ENCODE peak calls at places on chromosomes 5 and 9, in eight cellular contexts. One of them, this sample, is unnamed.

GRCh38 chr5:472076-472655 is 29.2 kb downstream of the EXOC3 start:
- DNase-seq in keratinocyte: no peak
- DNase-seq in GM23248: peak; percentile 71
- DNase-seq in lung: no peak
- DNase-seq in GM23338: no peak
- DNase-seq in fibroblast of lung: no peak
- DNase-seq in neuronal stem cell: no peak
- DNase-seq in cardiac muscle cell: peak; percentile 26
- DNase-seq in this sample: peak; percentile 76

GRCh38 chr5:32842798-32843531 is 131.8 kb downstream of the NPR3 start:
- DNase-seq in lung: no peak
- DNase-seq in neuronal stem cell: no peak
- DNase-seq in GM23248: no peak
- DNase-seq in keratinocyte: peak; percentile 17
- DNase-seq in GM23338: no peak
- DNase-seq in cardiac muscle cell: no peak
- DNase-seq in fibroblast of lung: no peak
- DNase-seq in this sample: no peak

GRCh38 chr5:175378444-175379028 is 65.4 kb downstream of the DRD1 start:
- DNase-seq in fibroblast of lung: peak; percentile 61
- DNase-seq in neuronal stem cell: no peak
- DNase-seq in GM23248: no peak
- DNase-seq in keratinocyte: peak; percentile 5
- DNase-seq in cardiac muscle cell: no peak
- DNase-seq in GM23338: no peak
- DNase-seq in lung: no peak
- DNase-seq in this sample: no peak

GRCh38 chr5:91059409-91059808 is 323.7 kb downstream of the ARRDC3 start:
- DNase-seq in lung: no peak
- DNase-seq in neuronal stem cell: no peak
- DNase-seq in keratinocyte: no peak
- DNase-seq in GM23248: no peak
- DNase-seq in cardiac muscle cell: no peak
- DNase-seq in GM23338: no peak
- DNase-seq in fibroblast of lung: no peak
- DNase-seq in this sample: no peak

GRCh38 chr5:154356256-154356655 is 89.5 kb upstream of the SAP30L start:
- DNase-seq in GM23338: no peak
- DNase-seq in keratinocyte: no peak
- DNase-seq in cardiac muscle cell: no peak
- DNase-seq in lung: no peak
- DNase-seq in neuronal stem cell: no peak
- DNase-seq in GM23248: peak; percentile 69
- DNase-seq in fibroblast of lung: peak; percentile 37
- DNase-seq in this sample: no peak

GRCh38 chr5:176528761-176529115 is 8.5 kb downstream of the RNF44 start:
- DNase-seq in keratinocyte: no peak
- DNase-seq in fibroblast of lung: no peak
- DNase-seq in neuronal stem cell: no peak
- DNase-seq in GM23338: no peak
- DNase-seq in GM23248: no peak
- DNase-seq in lung: no peak
- DNase-seq in cardiac muscle cell: no peak
- DNase-seq in this sample: peak; percentile 72

GRCh38 chr5:90386099-90386710 is 23.4 kb downstream of the CETN3 start:
- DNase-seq in GM23338: peak; percentile 57
- DNase-seq in GM23248: peak; percentile 39
- DNase-seq in keratinocyte: no peak
- DNase-seq in cardiac muscle cell: peak; percentile 28
- DNase-seq in fibroblast of lung: peak; percentile 42
- DNase-seq in lung: no peak
- DNase-seq in neuronal stem cell: no peak
- DNase-seq in this sample: no peak

GRCh38 chr5:104431946-104432345 is 869.4 kb upstream of the NUDT12 start:
- DNase-seq in neuronal stem cell: no peak
- DNase-seq in GM23248: no peak
- DNase-seq in lung: no peak
- DNase-seq in keratinocyte: no peak
- DNase-seq in GM23338: no peak
- DNase-seq in cardiac muscle cell: no peak
- DNase-seq in fibroblast of lung: peak; percentile 2
- DNase-seq in this sample: no peak

GRCh38 chr9:37026085-37026935 is 7.8 kb downstream of the PAX5 start:
- DNase-seq in lung: no peak
- DNase-seq in cardiac muscle cell: no peak
- DNase-seq in keratinocyte: no peak
- DNase-seq in GM23338: peak; percentile 70
- DNase-seq in neuronal stem cell: no peak
- DNase-seq in GM23248: peak; percentile 31
- DNase-seq in fibroblast of lung: no peak
- DNase-seq in this sample: no peak

GRCh38 chr5:131988601-131989000 is 22.9 kb downstream of the ACSL6 start:
- DNase-seq in GM23248: no peak
- DNase-seq in lung: no peak
- DNase-seq in cardiac muscle cell: no peak
- DNase-seq in GM23338: no peak
- DNase-seq in fibroblast of lung: no peak
- DNase-seq in keratinocyte: no peak
- DNase-seq in neuronal stem cell: no peak
- DNase-seq in this sample: no peak

GRCh38 chr5:176185133-176185733 is 53.0 kb upstream of the SIMC1 start:
- DNase-seq in lung: no peak
- DNase-seq in neuronal stem cell: no peak
- DNase-seq in keratinocyte: no peak
- DNase-seq in fibroblast of lung: no peak
- DNase-seq in cardiac muscle cell: no peak
- DNase-seq in GM23338: no peak
- DNase-seq in GM23248: no peak
- DNase-seq in this sample: no peak

GRCh38 chr9:113631093-113631765 is 167.7 kb downstream of the RGS3 start:
- DNase-seq in cardiac muscle cell: no peak
- DNase-seq in GM23338: no peak
- DNase-seq in neuronal stem cell: no peak
- DNase-seq in GM23248: peak; percentile 28
- DNase-seq in keratinocyte: no peak
- DNase-seq in lung: no peak
- DNase-seq in fibroblast of lung: no peak
- DNase-seq in this sample: no peak

GRCh38 chr9:98943682-98944129 is at the start of gene COL15A1:
- DNase-seq in lung: no peak
- DNase-seq in fibroblast of lung: peak; percentile 29
- DNase-seq in keratinocyte: no peak
- DNase-seq in cardiac muscle cell: peak; percentile 74
- DNase-seq in GM23338: peak; percentile 75
- DNase-seq in neuronal stem cell: peak; percentile 64
- DNase-seq in GM23248: peak; percentile 61
- DNase-seq in this sample: peak; percentile 58

GRCh38 chr5:77066191-77066590 is 20.9 kb downstream of the ZBED3 start:
- DNase-seq in GM23338: no peak
- DNase-seq in fibroblast of lung: no peak
- DNase-seq in cardiac muscle cell: no peak
- DNase-seq in neuronal stem cell: no peak
- DNase-seq in lung: no peak
- DNase-seq in GM23248: no peak
- DNase-seq in keratinocyte: no peak
- DNase-seq in this sample: no peak

GRCh38 chr5:96110289-96110688 is 148.6 kb upstream of the ELL2 start:
- DNase-seq in keratinocyte: no peak
- DNase-seq in cardiac muscle cell: no peak
- DNase-seq in fibroblast of lung: no peak
- DNase-seq in lung: no peak
- DNase-seq in neuronal stem cell: no peak
- DNase-seq in GM23248: no peak
- DNase-seq in GM23338: no peak
- DNase-seq in this sample: no peak
- H3K27ac ChIP-seq in keratinocyte: no peak overlapping the region
- H3K27ac ChIP-seq in cardiac muscle cell: no peak overlapping the region
- H3K27ac ChIP-seq in fibroblast of lung: no peak overlapping the region
- H3K27ac ChIP-seq in lung: no peak overlapping the region
- H3K27ac ChIP-seq in neuronal stem cell: no peak overlapping the region
- H3K27ac ChIP-seq in GM23248: no peak overlapping the region
- H3K27ac ChIP-seq in GM23338: no peak overlapping the region
- H3K27ac ChIP-seq in this sample: no peak overlapping the region

DNA sequence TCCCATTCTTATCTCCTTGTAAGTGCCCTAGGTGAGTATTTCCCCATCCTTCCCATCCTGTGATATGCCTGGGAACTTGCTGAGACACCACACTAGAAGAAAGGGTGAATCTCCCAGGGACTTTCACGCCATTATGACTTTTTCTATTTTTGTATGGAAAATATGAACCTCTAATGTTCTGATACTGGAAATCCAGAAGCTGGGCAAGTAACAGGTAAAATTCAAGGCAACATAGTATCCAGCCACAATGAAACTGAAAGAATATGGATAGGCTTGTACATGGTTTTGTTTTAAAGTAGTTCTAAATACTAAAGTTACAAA is 193.0 kb upstream of the NR3C1 start:
- DNase-seq in lung: no peak
- DNase-seq in GM23338: no peak
- DNase-seq in neuronal stem cell: no peak
- DNase-seq in fibroblast of lung: no peak
- DNase-seq in GM23248: no peak
- DNase-seq in keratinocyte: no peak
- DNase-seq in cardiac muscle cell: no peak
- DNase-seq in this sample: no peak
- H3K4me1 ChIP-seq in lung: peaks cover 2% of the 10 kb centered on the region
- H3K4me1 ChIP-seq in GM23338: peaks cover 4% of the 10 kb centered on the region
- H3K4me1 ChIP-seq in neuronal stem cell: no peaks in the 10 kb centered on the region
- H3K4me1 ChIP-seq in fibroblast of lung: peaks cover 7% of the 10 kb centered on the region
- H3K4me1 ChIP-seq in GM23248: peaks cover 27% of the 10 kb centered on the region
- H3K4me1 ChIP-seq in keratinocyte: peaks cover 21% of the 10 kb centered on the region
- H3K4me1 ChIP-seq in cardiac muscle cell: no peaks in the 10 kb centered on the region
- H3K4me1 ChIP-seq in this sample: no peaks in the 10 kb centered on the region

DNA sequence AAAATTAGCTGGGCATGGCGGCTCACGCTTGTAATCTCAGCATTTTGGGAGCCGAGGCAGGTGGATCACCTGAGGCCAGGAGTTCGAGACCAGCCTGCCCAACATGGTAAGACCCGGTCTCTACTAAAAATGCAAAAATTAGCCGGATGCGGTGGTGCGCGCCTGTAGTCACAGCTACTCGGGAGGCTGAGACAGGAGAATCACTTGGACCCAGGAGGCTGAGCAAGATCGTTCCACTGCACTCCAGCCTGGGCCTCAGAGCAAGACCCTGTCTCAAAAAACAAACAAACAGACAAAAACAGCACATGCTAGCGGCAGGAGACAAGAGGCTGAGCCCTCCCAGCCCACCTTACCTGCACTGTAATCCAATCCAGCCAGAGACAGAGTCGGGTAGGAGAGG is 1.1 kb upstream of the DOLPP1 start:
- DNase-seq in lung: no peak
- DNase-seq in cardiac muscle cell: no peak
- DNase-seq in GM23248: no peak
- DNase-seq in GM23338: no peak
- DNase-seq in fibroblast of lung: no peak
- DNase-seq in neuronal stem cell: no peak
- DNase-seq in keratinocyte: no peak
- DNase-seq in this sample: no peak
- H3K4me3 ChIP-seq in lung: no peak overlapping the region
- H3K4me3 ChIP-seq in cardiac muscle cell: peak overlapping the region; percentile 71
- H3K4me3 ChIP-seq in GM23248: peak overlapping the region; percentile 83
- H3K4me3 ChIP-seq in GM23338: peak overlapping the region; percentile 76
- H3K4me3 ChIP-seq in fibroblast of lung: no peak overlapping the region
- H3K4me3 ChIP-seq in neuronal stem cell: peak overlapping the region; percentile 77
- H3K4me3 ChIP-seq in keratinocyte: no peak overlapping the region
- H3K4me3 ChIP-seq in this sample: no peak overlapping the region

GRCh38 chr5:134576386-134577021 is 51.0 kb downstream of the JADE2 start:
- DNase-seq in GM23338: no peak
- DNase-seq in cardiac muscle cell: no peak
- DNase-seq in lung: no peak
- DNase-seq in fibroblast of lung: no peak
- DNase-seq in neuronal stem cell: no peak
- DNase-seq in GM23248: no peak
- DNase-seq in keratinocyte: no peak
- DNase-seq in this sample: peak; percentile 33
- H3K27ac ChIP-seq in GM23338: no peak overlapping the region
- H3K27ac ChIP-seq in cardiac muscle cell: no peak overlapping the region
- H3K27ac ChIP-seq in lung: no peak overlapping the region
- H3K27ac ChIP-seq in fibroblast of lung: peak overlapping the region; percentile 16
- H3K27ac ChIP-seq in neuronal stem cell: no peak overlapping the region
- H3K27ac ChIP-seq in GM23248: no peak overlapping the region
- H3K27ac ChIP-seq in keratinocyte: no peak overlapping the region
- H3K27ac ChIP-seq in this sample: no peak overlapping the region

GRCh38 chr9:129182122-129182521 is 4.1 kb upstream of the IER5L start:
- DNase-seq in lung: no peak
- DNase-seq in cardiac muscle cell: no peak
- DNase-seq in keratinocyte: no peak
- DNase-seq in fibroblast of lung: no peak
- DNase-seq in GM23248: no peak
- DNase-seq in GM23338: no peak
- DNase-seq in neuronal stem cell: no peak
- DNase-seq in this sample: peak; percentile 5

GRCh38 chr9:129183495-129184308 is 5.6 kb upstream of the IER5L start:
- DNase-seq in keratinocyte: no peak
- DNase-seq in lung: no peak
- DNase-seq in neuronal stem cell: no peak
- DNase-seq in GM23338: no peak
- DNase-seq in GM23248: peak; percentile 39
- DNase-seq in cardiac muscle cell: no peak
- DNase-seq in fibroblast of lung: no peak
- DNase-seq in this sample: peak; percentile 37

GRCh38 chr9:129181246-129181645 is 3.2 kb upstream of the IER5L start:
- DNase-seq in cardiac muscle cell: no peak
- DNase-seq in lung: no peak
- DNase-seq in keratinocyte: no peak
- DNase-seq in GM23338: no peak
- DNase-seq in neuronal stem cell: no peak
- DNase-seq in GM23248: no peak
- DNase-seq in fibroblast of lung: no peak
- DNase-seq in this sample: peak; percentile 24

GRCh38 chr9:129184743-129185142 is 6.7 kb upstream of the IER5L start:
- DNase-seq in keratinocyte: no peak
- DNase-seq in lung: no peak
- DNase-seq in cardiac muscle cell: no peak
- DNase-seq in neuronal stem cell: no peak
- DNase-seq in GM23338: no peak
- DNase-seq in GM23248: no peak
- DNase-seq in fibroblast of lung: no peak
- DNase-seq in this sample: peak; percentile 45

DNA sequence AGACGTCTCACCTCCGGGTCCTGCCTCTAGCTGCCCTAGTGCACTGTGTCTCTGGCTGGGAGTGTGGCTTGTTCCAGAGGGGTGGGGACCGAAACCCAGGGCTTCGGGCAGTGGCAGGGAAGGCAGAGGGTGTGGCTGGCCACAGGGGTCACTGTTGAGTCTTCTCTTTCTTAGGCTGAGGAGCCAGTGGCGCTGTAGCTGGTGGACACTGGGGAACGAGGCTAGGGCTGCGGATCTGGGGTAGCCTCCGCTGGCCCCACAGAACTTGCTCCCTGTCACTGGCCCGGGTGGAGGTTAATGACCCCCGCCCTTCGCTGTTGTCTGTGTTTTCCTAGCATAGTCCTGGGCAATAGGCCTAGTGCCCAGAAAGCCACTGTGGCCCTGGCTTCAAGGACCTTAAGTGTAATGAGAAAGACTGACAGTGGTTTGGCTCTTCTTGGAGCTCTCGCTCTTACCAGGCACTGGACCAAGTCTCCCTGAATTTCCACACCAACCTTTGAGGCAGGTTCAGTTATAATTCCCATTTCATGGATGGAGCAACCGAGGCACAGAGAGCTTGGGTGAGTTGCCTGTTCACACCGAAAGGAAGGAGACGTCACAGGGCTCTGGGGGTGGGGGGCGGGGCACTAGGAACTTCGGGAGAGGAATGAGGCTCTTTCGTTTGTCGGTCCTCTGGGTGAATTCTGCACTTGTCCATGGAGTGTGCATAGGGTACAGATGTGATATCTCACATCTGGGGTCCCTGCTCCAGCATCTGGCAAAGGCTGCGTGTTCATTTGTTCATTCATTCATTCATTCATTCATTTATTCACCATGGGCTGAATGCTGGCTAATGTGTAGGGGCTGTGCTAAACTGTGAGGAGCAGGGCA is 4.8 kb upstream of the IER5L start:
- DNase-seq in cardiac muscle cell: peak; percentile 41
- DNase-seq in neuronal stem cell: no peak
- DNase-seq in fibroblast of lung: no peak
- DNase-seq in GM23338: peak; percentile 93
- DNase-seq in lung: no peak
- DNase-seq in GM23248: peak; percentile 54
- DNase-seq in keratinocyte: no peak
- DNase-seq in this sample: peak; percentile 79
- H3K4me1 ChIP-seq in cardiac muscle cell: peaks cover 4% of the 10 kb centered on the region
- H3K4me1 ChIP-seq in neuronal stem cell: peaks cover 29% of the 10 kb centered on the region
- H3K4me1 ChIP-seq in fibroblast of lung: peaks cover 6% of the 10 kb centered on the region
- H3K4me1 ChIP-seq in GM23338: peaks cover 6% of the 10 kb centered on the region
- H3K4me1 ChIP-seq in lung: peaks cover 2% of the 10 kb centered on the region
- H3K4me1 ChIP-seq in GM23248: no peaks in the 10 kb centered on the region
- H3K4me1 ChIP-seq in keratinocyte: peaks cover 4% of the 10 kb centered on the region
- H3K4me1 ChIP-seq in this sample: no peaks in the 10 kb centered on the region

This sample was measured in right cardiac atrium.